ENCODE peak calls at places on chromosomes 12 and 14, in four cellular contexts. C is fibroblast of pulmonary artery; E is stimulated activated CD4-positive, alpha-beta T cell treated with anti-CD3 and anti-CD28 coated beads, Interleukin-4, amount 100 ng/mL, for 24 hours; Y is tibial artery. O is an unnamed sample.

GRCh38 chr12:53558631-53559030 is 51.3 kb upstream of the NPFF start:
- DNase-seq in E (no peak), C (no peak), Y (no peak), O (no peak)

GRCh38 chr12:2535583-2536187 is 259.1 kb upstream of the FKBP4 start:
- DNase-seq in C (no peak), E (no peak), Y (no peak), O (no peak)

GRCh38 chr12:64450711-64451486 is 1.0 kb upstream of the TBK1 start:
- DNase-seq in C (no peak), Y (no peak), E (no peak), O (no peak)

GRCh38 chr14:20499108-20499507 is 6.2 kb upstream of the RNASE10 start:
- DNase-seq in E (no peak), Y (no peak), C (no peak), O (no peak)

GRCh38 chr12:47767197-47767724 is 5.8 kb upstream of the SLC48A1 start:
- DNase-seq in E (peak), Y (no peak), C (peak), O (peak)

GRCh38 chr14:69237142-69237541 is 22.8 kb upstream of the GALNT16 start:
- DNase-seq in C (no peak), Y (no peak), E (no peak), O (no peak)

GRCh38 chr12:103241184-103241583 is 254.6 kb downstream of the C12orf42 start:
- DNase-seq in C (no peak), E (no peak), Y (no peak), O (no peak)

GRCh38 chr14:51368721-51369163 is 128.7 kb downstream of the TMX1 start:
- DNase-seq in C (peak), E (no peak), Y (no peak), O (no peak)

GRCh38 chr12:6461401-6462233 is 8.9 kb downstream of the VAMP1 start:
- DNase-seq in C (no peak), Y (no peak), E (peak), O (peak)

GRCh38 chr12:24060089-24060488 is 110.6 kb upstream of the SOX5 start:
- DNase-seq in C (no peak), E (no peak), Y (no peak), O (no peak)

GRCh38 chr12:106106892-106107291 is 31.9 kb downstream of the NUAK1 start:
- DNase-seq in C (peak), Y (no peak), E (no peak), O (no peak)

GRCh38 chr12:78951746-78952532 is 87.4 kb downstream of the SYT1 start:
- DNase-seq in Y (no peak), C (peak), E (no peak), O (no peak)

GRCh38 chr12:46230985-46231384 is 37.9 kb downstream of the SLC38A1 start:
- DNase-seq in C (no peak), E (no peak), Y (no peak), O (no peak)

GRCh38 chr14:32938719-32939253 is at the start of gene NPAS3:
- DNase-seq in E (no peak), Y (peak), C (no peak), O (no peak)

GRCh38 chr14:105120056-105120455 is 48.5 kb downstream of the JAG2 start:
- DNase-seq in Y (no peak), C (no peak), E (no peak), O (no peak)

GRCh38 chr12:3273409-3273853 is 196.3 kb downstream of the TSPAN9 start:
- DNase-seq in E (no peak), C (no peak), Y (no peak), O (no peak)

GRCh38 chr12:124655317-124656213 is 88.2 kb upstream of the NCOR2 start:
- DNase-seq in Y (peak), C (peak), E (no peak), O (no peak)

GRCh38 chr12:23949212-23950010 is at the start of gene SOX5:
- DNase-seq in E (no peak), C (peak), Y (peak), O (no peak)

GRCh38 chr12:130280226-130280625 is 57.5 kb upstream of the PIWIL1 start:
- DNase-seq in Y (no peak), C (no peak), E (no peak), O (no peak)

GRCh38 chr12:53994268-53994690 is 5.7 kb upstream of the HOXC9 start:
- DNase-seq in E (no peak), Y (no peak), C (no peak), O (no peak)

GRCh38 chr12:128261757-128262156 is 5.2 kb upstream of the TMEM132C start:
- DNase-seq in E (no peak), Y (no peak), C (no peak), O (no peak)

GRCh38 chr14:57583396-57583795 is 89.7 kb upstream of the CCDC198 start:
- DNase-seq in E (no peak), Y (no peak), C (no peak), O (no peak)

GRCh38 chr14:80024417-80024816 is 186.9 kb downstream of the DIO2 start:
- DNase-seq in Y (no peak), E (no peak), C (no peak), O (no peak)

GRCh38 chr12:131015581-131016337 is 62.1 kb downstream of the ADGRD1 start:
- DNase-seq in Y (no peak), C (no peak), E (no peak), O (no peak)

GRCh38 chr12:99706736-99707473 is 59.4 kb downstream of the GARIN6 start:
- DNase-seq in C (no peak), E (no peak), Y (no peak), O (no peak)

GRCh38 chr14:65044596-65044959 is 57.7 kb downstream of the MAX start:
- DNase-seq in Y (peak), E (no peak), C (no peak), O (no peak)

GRCh38 chr12:15563683-15564082 is 225.5 kb downstream of the EPS8 start:
- DNase-seq in C (peak), E (peak), Y (no peak), O (no peak)

GRCh38 chr14:33073023-33073422 is 134.3 kb downstream of the NPAS3 start:
- DNase-seq in C (no peak), E (no peak), Y (no peak), O (no peak)

GRCh38 chr12:1115471-1116242 is 124.6 kb downstream of the ERC1 start:
- DNase-seq in E (no peak), Y (no peak), C (peak), O (no peak)

GRCh38 chr12:42130670-42131402 is 13.8 kb downstream of the GXYLT1 start:
- DNase-seq in C (peak), E (no peak), Y (peak), O (no peak)

GRCh38 chr12:103997277-103997900 is 31.7 kb downstream of the TDG start:
- DNase-seq in E (no peak), Y (no peak), C (peak), O (no peak)

GRCh38 chr12:5395443-5396401 is 36.2 kb upstream of the NTF3 start:
- DNase-seq in C (no peak), Y (no peak), E (no peak), O (no peak)

O was measured in activated T-helper 1 cell treated with anti-CD3 and anti-CD28 coated beads, Interleukin-2, amount 50 U/mL, for 16 hours.